ENCODE peak calls at places on chromosomes 4 and X, in four cellular contexts. One of them, this sample, is unnamed.

GRCh38 chr4:184384056-184384809 is 90.1 kb downstream of the IRF2 start:
- DNase-seq in substantia nigra: no peak
- DNase-seq in left ventricle myocardium superior: no peak
- DNase-seq in fibroblast of lung: peak
- DNase-seq in this sample: peak

GRCh38 chr4:1793496-1793840 is 375 bp downstream of the FGFR3 start:
- DNase-seq in substantia nigra: no peak
- DNase-seq in left ventricle myocardium superior: peak
- DNase-seq in fibroblast of lung: peak
- DNase-seq in this sample: no peak

GRCh38 chrX:135481696-135482179 is 38.7 kb upstream of the INTS6L start:
- DNase-seq in substantia nigra: no peak
- DNase-seq in left ventricle myocardium superior: no peak
- DNase-seq in fibroblast of lung: no peak
- DNase-seq in this sample: no peak

GRCh38 chrX:153153516-153153915 is 25.6 kb upstream of the MAGEA1 start:
- DNase-seq in substantia nigra: no peak
- DNase-seq in left ventricle myocardium superior: no peak
- DNase-seq in fibroblast of lung: no peak
- DNase-seq in this sample: no peak

GRCh38 chr4:113738251-113738650 is 23.3 kb downstream of the CAMK2D start:
- DNase-seq in substantia nigra: no peak
- DNase-seq in left ventricle myocardium superior: no peak
- DNase-seq in fibroblast of lung: peak
- DNase-seq in this sample: no peak

GRCh38 chr4:658031-658667 is 15.9 kb downstream of the ATP5ME start:
- DNase-seq in substantia nigra: no peak
- DNase-seq in left ventricle myocardium superior: no peak
- DNase-seq in fibroblast of lung: no peak
- DNase-seq in this sample: no peak

GRCh38 chrX:70664726-70665125 is 220.1 kb downstream of the DLG3 start:
- DNase-seq in substantia nigra: no peak
- DNase-seq in left ventricle myocardium superior: no peak
- DNase-seq in fibroblast of lung: peak
- DNase-seq in this sample: no peak

GRCh38 chr4:48780867-48781219 is 764 bp upstream of the FRYL start:
- DNase-seq in substantia nigra: peak
- DNase-seq in left ventricle myocardium superior: no peak
- DNase-seq in fibroblast of lung: peak
- DNase-seq in this sample: no peak

GRCh38 chr4:149522031-149522430 is 293.6 kb downstream of the IQCM start:
- DNase-seq in substantia nigra: no peak
- DNase-seq in left ventricle myocardium superior: no peak
- DNase-seq in fibroblast of lung: peak
- DNase-seq in this sample: no peak

GRCh38 chrX:41036668-41037326 is 48.4 kb upstream of the USP9X start:
- DNase-seq in substantia nigra: no peak
- DNase-seq in left ventricle myocardium superior: no peak
- DNase-seq in fibroblast of lung: no peak
- DNase-seq in this sample: no peak

GRCh38 chr4:108303488-108304177 is 134.9 kb upstream of the LEF1 start:
- DNase-seq in substantia nigra: no peak
- DNase-seq in left ventricle myocardium superior: no peak
- DNase-seq in fibroblast of lung: peak
- DNase-seq in this sample: no peak

GRCh38 chr4:159024266-159024665 is 78.6 kb upstream of the RAPGEF2 start:
- DNase-seq in substantia nigra: no peak
- DNase-seq in left ventricle myocardium superior: no peak
- DNase-seq in fibroblast of lung: no peak
- DNase-seq in this sample: no peak